ENCODE peak calls at places on chromosomes 13 and 19, in five cellular contexts. Q, I, M, X and W are unnamed samples.

GRCh38 chr19:38684078-38684861 is 36.8 kb downstream of the ACTN4 start:
- DNase-seq in Q (peak; percentile 95), I (no peak), M (no peak), X (no peak), W (no peak)

GRCh38 chr13:95783747-95784146 is 106.8 kb downstream of the DNAJC3 start:
- DNase-seq in Q (no peak), I (no peak), M (peak; percentile 32), X (no peak), W (no peak)

GRCh38 chr13:67186985-67187569 is 43.1 kb downstream of the PCDH9 start:
- DNase-seq in Q (no peak), I (no peak), M (peak; percentile 6), X (no peak), W (peak; percentile 30)

GRCh38 chr19:48490980-48491792 is 20.4 kb downstream of the LMTK3 start:
- DNase-seq in Q (peak; percentile 39), I (no peak), M (peak; percentile 88), X (peak; percentile 57), W (peak; percentile 88)

GRCh38 chr13:87093399-87093798 is 577.8 kb upstream of the SLITRK5 start:
- DNase-seq in Q (no peak), I (no peak), M (no peak), X (no peak), W (no peak)

GRCh38 chr19:406999-407491 is 1.9 kb downstream of the C2CD4C start:
- DNase-seq in Q (no peak), I (no peak), M (no peak), X (no peak), W (no peak)

GRCh38 chr19:7083076-7083956 is 13.8 kb downstream of the ZNF557 start:
- DNase-seq in Q (peak; percentile 10), I (no peak), M (peak; percentile 59), X (no peak), W (no peak)

GRCh38 chr19:4657835-4658234 is 12.3 kb downstream of the MYDGF start:
- DNase-seq in Q (no peak), I (no peak), M (no peak), X (no peak), W (no peak)

GRCh38 chr13:111330211-111330610 is 9.8 kb downstream of the TEX29 start:
- DNase-seq in Q (no peak), I (no peak), M (no peak), X (no peak), W (no peak)

GRCh38 chr19:7874080-7874856 is at the start of gene PRR36:
- DNase-seq in Q (peak; percentile 42), I (no peak), M (peak; percentile 91), X (peak; percentile 83), W (peak; percentile 92)

GRCh38 chr19:22784051-22784450 is at the start of gene ZNF99:
- DNase-seq in Q (no peak), I (peak; percentile 87), M (no peak), X (peak; percentile 7), W (no peak)

GRCh38 chr13:49183672-49184315 is 36.3 kb upstream of the MLNR start:
- DNase-seq in Q (no peak), I (no peak), M (no peak), X (no peak), W (no peak)

GRCh38 chr13:90365130-90365529 is 982.4 kb upstream of the MIR17HG start:
- DNase-seq in Q (no peak), I (no peak), M (no peak), X (no peak), W (no peak)

GRCh38 chr19:11008111-11008510 is 47.3 kb downstream of the SMARCA4 start:
- DNase-seq in Q (no peak), I (no peak), M (no peak), X (no peak), W (no peak)

GRCh38 chr19:35346193-35347052 is 1.3 kb upstream of the FFAR1 start:
- DNase-seq in Q (no peak), I (no peak), M (no peak), X (no peak), W (no peak)

GRCh38 chr13:30224732-30225131 is 82.6 kb downstream of the KATNAL1 start:
- DNase-seq in Q (peak; percentile 26), I (no peak), M (no peak), X (no peak), W (no peak)

GRCh38 chr19:47615230-47615629 is 6.3 kb downstream of the BICRA start:
- DNase-seq in Q (no peak), I (no peak), M (no peak), X (no peak), W (no peak)

GRCh38 chr19:33417751-33418150 is 44.2 kb downstream of the CEBPG start:
- DNase-seq in Q (no peak), I (no peak), M (no peak), X (no peak), W (no peak)

GRCh38 chr13:78160793-78161192 is 242.2 kb upstream of the EDNRB start:
- DNase-seq in Q (peak; percentile 24), I (no peak), M (no peak), X (no peak), W (no peak)

GRCh38 chr13:36323951-36324566 is 22.1 kb downstream of the SPART start:
- DNase-seq in Q (no peak), I (no peak), M (no peak), X (no peak), W (no peak)

GRCh38 chr13:37097008-37097579 is 8.4 kb downstream of the CSNK1A1L start:
- DNase-seq in Q (peak; percentile 8), I (no peak), M (no peak), X (no peak), W (no peak)

GRCh38 chr19:18476507-18477041 is 38.6 kb upstream of the ISYNA1 start:
- DNase-seq in Q (no peak), I (no peak), M (no peak), X (no peak), W (no peak)

GRCh38 chr19:18478545-18479311 is 40.8 kb upstream of the ISYNA1 start:
- DNase-seq in Q (peak; percentile 92), I (peak; percentile 80), M (no peak), X (peak; percentile 51), W (no peak)

GRCh38 chr19:18475762-18476331 is 37.9 kb upstream of the ISYNA1 start:
- DNase-seq in Q (no peak), I (no peak), M (no peak), X (no peak), W (no peak)

GRCh38 chr19:18477974-18478373 is 40.0 kb upstream of the ISYNA1 start:
- DNase-seq in Q (no peak), I (no peak), M (no peak), X (no peak), W (no peak)

GRCh38 chr19:18477042-18477760 is 39.3 kb upstream of the ISYNA1 start:
- DNase-seq in Q (peak; percentile 54), I (no peak), M (peak; percentile 61), X (no peak), W (no peak)
- TF ChIP-seq CTCF in Q (no peak), I (peak; percentile 10), M (peak; percentile 34), X (peak; percentile 46), W (peak; percentile 15)

GRCh38 chr13:105207586-105208293 is 1327.7 kb downstream of the EFNB2 start:
- DNase-seq in Q (peak; percentile 8), I (no peak), M (no peak), X (no peak), W (no peak)
- TF ChIP-seq CTCF in Q (no peak), I (no peak), M (no peak), X (peak; percentile 25), W (no peak)

GRCh38 chr19:13796301-13797057 is 1.2 kb downstream of the ZSWIM4 start:
- DNase-seq in Q (peak; percentile 97), I (peak; percentile 84), M (peak; percentile 79), X (no peak), W (peak; percentile 66)
- TF ChIP-seq CTCF in Q (peak; percentile 52), I (peak; percentile 28), M (no peak), X (no peak), W (no peak)

DNA sequence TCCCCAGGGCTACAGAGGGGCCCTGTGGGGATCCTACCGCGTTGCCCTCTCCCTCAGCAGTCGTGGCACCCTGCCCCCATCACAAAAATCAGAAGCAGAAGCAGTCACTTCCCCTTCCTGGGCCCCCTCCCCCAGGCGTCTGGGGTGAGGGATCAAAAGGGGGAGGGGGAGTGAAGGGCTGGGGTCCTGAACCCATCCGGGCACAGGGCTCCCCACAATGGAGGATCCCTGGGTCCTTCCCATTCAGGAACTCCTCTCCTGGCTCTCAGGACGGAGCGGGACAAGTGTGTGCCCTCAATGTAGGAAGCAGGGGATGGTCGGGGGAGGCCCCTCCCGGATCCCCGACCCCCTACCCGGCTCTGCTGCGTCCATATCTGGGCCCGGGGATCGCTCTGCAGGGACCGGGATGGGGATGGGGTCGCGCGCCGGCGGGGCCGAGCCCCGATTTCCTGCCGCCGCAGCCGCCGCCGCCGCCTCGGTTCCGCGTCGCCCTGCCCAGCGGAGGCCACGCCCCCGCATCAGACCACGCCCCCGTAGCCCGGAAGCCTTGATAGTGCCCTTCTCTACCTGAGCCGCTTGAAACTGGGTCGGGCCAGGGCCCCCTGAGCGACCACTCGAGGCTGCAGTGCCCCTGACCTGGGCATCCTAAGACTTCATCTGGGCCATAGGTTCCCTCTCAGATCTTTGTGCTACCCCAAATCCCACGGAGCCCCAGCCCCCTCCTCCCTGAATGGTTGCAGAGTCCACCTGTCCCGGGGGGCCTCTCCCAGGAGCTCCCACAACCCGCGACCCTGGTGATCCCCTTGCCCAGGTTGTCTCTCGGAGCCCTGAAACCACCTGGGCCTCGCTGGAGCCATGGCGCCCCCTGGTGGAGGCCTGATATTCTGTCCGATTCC is at the start of gene GMIP:
- DNase-seq in Q (peak; percentile 78), I (peak; percentile 72), M (peak; percentile 93), X (peak; percentile 78), W (peak; percentile 88)
- TF ChIP-seq CTCF in Q (peak; percentile 84), I (peak; percentile 90), M (peak; percentile 97), X (peak; percentile 87), W (peak; percentile 97)